ENCODE peak calls at places on chromosomes 3 and 15, in eight cellular contexts. One of them, this sample, is unnamed.

GRCh38 chr3:66276705-66277274 is 56.0 kb downstream of the SLC25A26 start:
- DNase-seq in neuronal stem cell: peak
- DNase-seq in stimulated activated CD4-positive, alpha-beta T cell treated with anti-CD3 and anti-CD28 coated beads, Interleukin-1b, Interleukin-23, amount 100 ng/mL, for 48 hours: peak
- DNase-seq in WTC11: peak
- DNase-seq in NAMALWA: peak
- DNase-seq in activated naive CD8-positive, alpha-beta T cell treated with anti-CD3 and anti-CD28 coated beads for 36 hours: peak
- DNase-seq in NCI-H187: no peak
- DNase-seq in GM20000: peak
- DNase-seq in this sample: peak

GRCh38 chr15:70493787-70494514 is 269.4 kb downstream of the UACA start:
- DNase-seq in neuronal stem cell: no peak
- DNase-seq in stimulated activated CD4-positive, alpha-beta T cell treated with anti-CD3 and anti-CD28 coated beads, Interleukin-1b, Interleukin-23, amount 100 ng/mL, for 48 hours: no peak
- DNase-seq in WTC11: no peak
- DNase-seq in NAMALWA: no peak
- DNase-seq in activated naive CD8-positive, alpha-beta T cell treated with anti-CD3 and anti-CD28 coated beads for 36 hours: no peak
- DNase-seq in NCI-H187: no peak
- DNase-seq in GM20000: peak
- DNase-seq in this sample: no peak

GRCh38 chr3:28250999-28251398 is 9.6 kb downstream of the CMC1 start:
- DNase-seq in neuronal stem cell: no peak
- DNase-seq in stimulated activated CD4-positive, alpha-beta T cell treated with anti-CD3 and anti-CD28 coated beads, Interleukin-1b, Interleukin-23, amount 100 ng/mL, for 48 hours: no peak
- DNase-seq in WTC11: no peak
- DNase-seq in NAMALWA: no peak
- DNase-seq in activated naive CD8-positive, alpha-beta T cell treated with anti-CD3 and anti-CD28 coated beads for 36 hours: no peak
- DNase-seq in NCI-H187: no peak
- DNase-seq in GM20000: no peak
- DNase-seq in this sample: no peak

GRCh38 chr3:50525987-50526386 is 22.6 kb upstream of the CACNA2D2 start:
- DNase-seq in neuronal stem cell: no peak
- DNase-seq in stimulated activated CD4-positive, alpha-beta T cell treated with anti-CD3 and anti-CD28 coated beads, Interleukin-1b, Interleukin-23, amount 100 ng/mL, for 48 hours: peak
- DNase-seq in WTC11: peak
- DNase-seq in NAMALWA: peak
- DNase-seq in activated naive CD8-positive, alpha-beta T cell treated with anti-CD3 and anti-CD28 coated beads for 36 hours: peak
- DNase-seq in NCI-H187: no peak
- DNase-seq in GM20000: peak
- DNase-seq in this sample: peak

GRCh38 chr3:122318620-122319019 is 6.4 kb upstream of the CSTA start:
- DNase-seq in neuronal stem cell: no peak
- DNase-seq in stimulated activated CD4-positive, alpha-beta T cell treated with anti-CD3 and anti-CD28 coated beads, Interleukin-1b, Interleukin-23, amount 100 ng/mL, for 48 hours: no peak
- DNase-seq in WTC11: no peak
- DNase-seq in NAMALWA: no peak
- DNase-seq in activated naive CD8-positive, alpha-beta T cell treated with anti-CD3 and anti-CD28 coated beads for 36 hours: no peak
- DNase-seq in NCI-H187: no peak
- DNase-seq in GM20000: no peak
- DNase-seq in this sample: no peak

GRCh38 chr3:9398715-9399708 is 1.6 kb downstream of the SETD5 start:
- DNase-seq in neuronal stem cell: no peak
- DNase-seq in stimulated activated CD4-positive, alpha-beta T cell treated with anti-CD3 and anti-CD28 coated beads, Interleukin-1b, Interleukin-23, amount 100 ng/mL, for 48 hours: peak
- DNase-seq in WTC11: no peak
- DNase-seq in NAMALWA: peak
- DNase-seq in activated naive CD8-positive, alpha-beta T cell treated with anti-CD3 and anti-CD28 coated beads for 36 hours: peak
- DNase-seq in NCI-H187: no peak
- DNase-seq in GM20000: peak
- DNase-seq in this sample: peak

GRCh38 chr15:90062729-90063684 is 39.3 kb downstream of the IDH2 start:
- DNase-seq in neuronal stem cell: no peak
- DNase-seq in stimulated activated CD4-positive, alpha-beta T cell treated with anti-CD3 and anti-CD28 coated beads, Interleukin-1b, Interleukin-23, amount 100 ng/mL, for 48 hours: no peak
- DNase-seq in WTC11: no peak
- DNase-seq in NAMALWA: no peak
- DNase-seq in activated naive CD8-positive, alpha-beta T cell treated with anti-CD3 and anti-CD28 coated beads for 36 hours: no peak
- DNase-seq in NCI-H187: no peak
- DNase-seq in GM20000: no peak
- DNase-seq in this sample: no peak

GRCh38 chr15:43204016-43204901 is 16.6 kb downstream of the EPB42 start:
- DNase-seq in neuronal stem cell: no peak
- DNase-seq in stimulated activated CD4-positive, alpha-beta T cell treated with anti-CD3 and anti-CD28 coated beads, Interleukin-1b, Interleukin-23, amount 100 ng/mL, for 48 hours: peak
- DNase-seq in WTC11: peak
- DNase-seq in NAMALWA: peak
- DNase-seq in activated naive CD8-positive, alpha-beta T cell treated with anti-CD3 and anti-CD28 coated beads for 36 hours: peak
- DNase-seq in NCI-H187: no peak
- DNase-seq in GM20000: peak
- DNase-seq in this sample: peak

GRCh38 chr3:136749106-136749505 is 3.1 kb downstream of the STAG1 start:
- DNase-seq in neuronal stem cell: no peak
- DNase-seq in stimulated activated CD4-positive, alpha-beta T cell treated with anti-CD3 and anti-CD28 coated beads, Interleukin-1b, Interleukin-23, amount 100 ng/mL, for 48 hours: no peak
- DNase-seq in WTC11: no peak
- DNase-seq in NAMALWA: no peak
- DNase-seq in activated naive CD8-positive, alpha-beta T cell treated with anti-CD3 and anti-CD28 coated beads for 36 hours: no peak
- DNase-seq in NCI-H187: no peak
- DNase-seq in GM20000: no peak
- DNase-seq in this sample: no peak

GRCh38 chr15:81752149-81752942 is 293.5 kb downstream of the MEX3B start:
- DNase-seq in neuronal stem cell: no peak
- DNase-seq in stimulated activated CD4-positive, alpha-beta T cell treated with anti-CD3 and anti-CD28 coated beads, Interleukin-1b, Interleukin-23, amount 100 ng/mL, for 48 hours: no peak
- DNase-seq in WTC11: no peak
- DNase-seq in NAMALWA: peak
- DNase-seq in activated naive CD8-positive, alpha-beta T cell treated with anti-CD3 and anti-CD28 coated beads for 36 hours: no peak
- DNase-seq in NCI-H187: peak
- DNase-seq in GM20000: no peak
- DNase-seq in this sample: no peak

GRCh38 chr3:52355526-52355925 is 39.4 kb downstream of the DNAH1 start:
- DNase-seq in neuronal stem cell: no peak
- DNase-seq in stimulated activated CD4-positive, alpha-beta T cell treated with anti-CD3 and anti-CD28 coated beads, Interleukin-1b, Interleukin-23, amount 100 ng/mL, for 48 hours: no peak
- DNase-seq in WTC11: no peak
- DNase-seq in NAMALWA: no peak
- DNase-seq in activated naive CD8-positive, alpha-beta T cell treated with anti-CD3 and anti-CD28 coated beads for 36 hours: no peak
- DNase-seq in NCI-H187: no peak
- DNase-seq in GM20000: no peak
- DNase-seq in this sample: no peak

GRCh38 chr3:45626096-45626887 is 31.7 kb downstream of the LIMD1 start:
- DNase-seq in neuronal stem cell: no peak
- DNase-seq in stimulated activated CD4-positive, alpha-beta T cell treated with anti-CD3 and anti-CD28 coated beads, Interleukin-1b, Interleukin-23, amount 100 ng/mL, for 48 hours: no peak
- DNase-seq in WTC11: no peak
- DNase-seq in NAMALWA: no peak
- DNase-seq in activated naive CD8-positive, alpha-beta T cell treated with anti-CD3 and anti-CD28 coated beads for 36 hours: no peak
- DNase-seq in NCI-H187: no peak
- DNase-seq in GM20000: no peak
- DNase-seq in this sample: no peak

GRCh38 chr15:89404023-89404422 is 69.4 kb upstream of the POLG start:
- DNase-seq in neuronal stem cell: no peak
- DNase-seq in stimulated activated CD4-positive, alpha-beta T cell treated with anti-CD3 and anti-CD28 coated beads, Interleukin-1b, Interleukin-23, amount 100 ng/mL, for 48 hours: no peak
- DNase-seq in WTC11: no peak
- DNase-seq in NAMALWA: no peak
- DNase-seq in activated naive CD8-positive, alpha-beta T cell treated with anti-CD3 and anti-CD28 coated beads for 36 hours: no peak
- DNase-seq in NCI-H187: no peak
- DNase-seq in GM20000: no peak
- DNase-seq in this sample: no peak

GRCh38 chr3:12303998-12304397 is 15.1 kb downstream of the PPARG start:
- DNase-seq in neuronal stem cell: no peak
- DNase-seq in stimulated activated CD4-positive, alpha-beta T cell treated with anti-CD3 and anti-CD28 coated beads, Interleukin-1b, Interleukin-23, amount 100 ng/mL, for 48 hours: no peak
- DNase-seq in WTC11: no peak
- DNase-seq in NAMALWA: peak
- DNase-seq in activated naive CD8-positive, alpha-beta T cell treated with anti-CD3 and anti-CD28 coated beads for 36 hours: no peak
- DNase-seq in NCI-H187: no peak
- DNase-seq in GM20000: no peak
- DNase-seq in this sample: no peak

GRCh38 chr15:82664021-82664420 is 16.9 kb upstream of the CPEB1 start:
- DNase-seq in neuronal stem cell: no peak
- DNase-seq in stimulated activated CD4-positive, alpha-beta T cell treated with anti-CD3 and anti-CD28 coated beads, Interleukin-1b, Interleukin-23, amount 100 ng/mL, for 48 hours: no peak
- DNase-seq in WTC11: no peak
- DNase-seq in NAMALWA: no peak
- DNase-seq in activated naive CD8-positive, alpha-beta T cell treated with anti-CD3 and anti-CD28 coated beads for 36 hours: no peak
- DNase-seq in NCI-H187: no peak
- DNase-seq in GM20000: no peak
- DNase-seq in this sample: no peak

GRCh38 chr15:60539881-60540613 is 61.1 kb upstream of the ICE2 start:
- DNase-seq in neuronal stem cell: no peak
- DNase-seq in stimulated activated CD4-positive, alpha-beta T cell treated with anti-CD3 and anti-CD28 coated beads, Interleukin-1b, Interleukin-23, amount 100 ng/mL, for 48 hours: no peak
- DNase-seq in WTC11: no peak
- DNase-seq in NAMALWA: no peak
- DNase-seq in activated naive CD8-positive, alpha-beta T cell treated with anti-CD3 and anti-CD28 coated beads for 36 hours: no peak
- DNase-seq in NCI-H187: no peak
- DNase-seq in GM20000: no peak
- DNase-seq in this sample: no peak

This sample was measured in iPS-NIHi11.